ENCODE peak calls at places on chromosomes 11 and 22, in ten cellular contexts. F, P, C, V, R, I, E, A, Q and X are unnamed samples.

GRCh38 chr22:29071261-29072045 is 1.4 kb upstream of the KREMEN1 start:
- DNase-seq in F (no peak), A (peak), R (no peak), Q (no peak), C (no peak), E (peak), V (peak), P (no peak), I (peak), X (no peak)

GRCh38 chr11:75507571-75507970 is 18.2 kb downstream of the GDPD5 start:
- DNase-seq in P (no peak), I (no peak), V (no peak), Q (no peak), F (no peak), A (no peak), E (no peak), R (no peak), C (no peak), X (no peak)

GRCh38 chr11:102974552-102975280 is 19.2 kb upstream of the MMP13 start:
- DNase-seq in R (peak), I (no peak), C (no peak), A (no peak), V (no peak), E (no peak), P (peak), Q (peak), F (no peak), X (peak)

GRCh38 chr11:94928146-94928995 is 45.0 kb downstream of the CWC15 start:
- DNase-seq in I (no peak), A (no peak), P (no peak), F (no peak), Q (no peak), C (no peak), V (no peak), R (peak), E (no peak), X (peak)

GRCh38 chr11:87421422-87421821 is 383.7 kb downstream of the TMEM135 start:
- DNase-seq in P (no peak), E (no peak), A (no peak), R (peak), V (peak), I (peak), Q (peak), F (peak), C (no peak), X (peak)

GRCh38 chr22:49241174-49241851 is 586.4 kb downstream of the BRD1 start:
- DNase-seq in V (no peak), C (no peak), P (no peak), R (no peak), A (no peak), F (no peak), I (no peak), E (peak), Q (no peak), X (no peak)

GRCh38 chr11:113242767-113243397 is 71.5 kb upstream of the TTC12 start:
- DNase-seq in Q (no peak), V (peak), E (no peak), I (peak), A (no peak), F (no peak), R (peak), P (no peak), C (no peak), X (peak)

GRCh38 chr11:6855971-6856542 is 6.8 kb upstream of the OR10A2 start:
- DNase-seq in A (no peak), P (no peak), C (no peak), Q (no peak), E (no peak), I (no peak), F (no peak), R (peak), V (no peak), X (peak)

GRCh38 chr11:36425593-36426206 is 84.4 kb downstream of the TRAF6 start:
- DNase-seq in P (no peak), I (no peak), F (no peak), C (no peak), Q (no peak), E (no peak), R (no peak), A (no peak), V (no peak), X (peak)

GRCh38 chr11:122340607-122341006 is 224.6 kb upstream of the BLID start:
- DNase-seq in F (no peak), P (no peak), C (no peak), A (no peak), Q (no peak), R (no peak), E (no peak), V (no peak), I (no peak), X (no peak)
- H3K4me3 ChIP-seq in F (no peak), P (no peak), C (no peak), A (no peak), Q (no peak), R (no peak), E (no peak), V (no peak), I (no peak), X (no peak)

GRCh38 chr11:66288138-66288865 is 641 bp downstream of the YIF1A start:
- DNase-seq in C (peak), V (no peak), R (no peak), P (no peak), A (no peak), E (no peak), Q (no peak), I (peak), F (no peak), X (no peak)

GRCh38 chr11:66287256-66288137 is 1.4 kb downstream of the YIF1A start:
- DNase-seq in Q (no peak), A (no peak), E (no peak), I (no peak), C (no peak), R (no peak), V (no peak), P (no peak), F (no peak), X (no peak)

GRCh38 chr11:66289548-66290331 is 797 bp upstream of the YIF1A start:
- DNase-seq in F (no peak), Q (peak), E (peak), R (no peak), C (peak), V (peak), P (no peak), I (peak), A (peak), X (no peak)

GRCh38 chr11:66290332-66290629 is 1.3 kb upstream of the YIF1A start:
- DNase-seq in Q (no peak), R (no peak), I (no peak), C (no peak), P (no peak), E (no peak), A (no peak), F (no peak), V (no peak), X (no peak)

GRCh38 chr11:66288866-66289547 is at the start of gene YIF1A:
- DNase-seq in V (peak), F (peak), P (peak), E (peak), I (peak), R (peak), C (peak), Q (peak), A (peak), X (peak)
- TF ChIP-seq CTCF in V (no peak), F (no peak), P (no peak), E (no peak), I (no peak), R (no peak), C (peak), Q (no peak), A (peak), X (no peak)

GRCh38 chr11:121464352-121464946 is 11.7 kb upstream of the SORL1-AS1 start:
- DNase-seq in C (peak), R (peak), Q (peak), P (peak), F (peak), A (no peak), E (peak), V (peak), I (no peak), X (peak)

GRCh38 chr11:121467965-121468364 is 15.2 kb upstream of the SORL1-AS1 start:
- DNase-seq in F (no peak), I (no peak), V (peak), C (no peak), R (no peak), Q (no peak), P (no peak), E (no peak), A (no peak), X (no peak)

GRCh38 chr11:121463689-121464335 is 11.0 kb upstream of the SORL1-AS1 start:
- DNase-seq in Q (no peak), R (no peak), I (no peak), C (no peak), E (no peak), A (no peak), V (no peak), P (no peak), F (no peak), X (no peak)

GRCh38 chr11:121465709-121466062 is 12.9 kb upstream of the SORL1-AS1 start:
- DNase-seq in R (no peak), C (no peak), A (no peak), P (no peak), E (no peak), I (no peak), F (no peak), V (no peak), Q (no peak), X (no peak)

GRCh38 chr11:121466063-121466794 is 13.5 kb upstream of the SORL1-AS1 start:
- DNase-seq in Q (peak), C (peak), I (peak), E (peak), R (peak), A (peak), V (peak), P (peak), F (peak), X (peak)
- H3K4me3 ChIP-seq in Q (no peak), C (peak), I (peak), E (no peak), R (no peak), A (no peak), V (peak), P (no peak), F (peak), X (no peak)

DNA sequence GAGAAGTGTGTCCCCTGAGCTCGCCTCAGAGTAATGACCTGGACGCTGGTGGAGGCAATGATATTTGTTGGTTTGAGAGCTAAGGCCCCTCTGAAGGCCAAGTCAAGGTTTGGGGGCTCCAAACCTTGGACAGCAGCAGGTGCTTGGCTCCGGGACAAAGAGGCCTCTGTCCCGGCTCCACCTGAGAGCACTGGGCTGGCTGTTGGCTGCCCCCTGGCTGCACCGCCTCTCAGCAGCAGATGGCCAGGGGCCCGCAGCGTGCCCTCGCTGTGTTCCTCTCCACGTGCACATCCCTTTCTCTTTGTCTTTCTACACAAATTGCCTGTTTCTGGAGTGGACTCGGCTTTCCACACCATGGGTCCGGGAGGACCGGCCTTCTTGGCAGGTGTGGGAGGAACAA is 301.3 kb downstream of the NTM start:
- DNase-seq in R (no peak), Q (no peak), V (no peak), E (no peak), P (no peak), F (no peak), C (no peak), A (no peak), I (peak), X (no peak)
- TF ChIP-seq CTCF in R (no peak), Q (no peak), V (no peak), E (no peak), P (no peak), F (no peak), C (peak), A (no peak), I (peak), X (no peak)

GRCh38 chr11:116930177-116930576 is 92.8 kb upstream of the APOA1 start:
- DNase-seq in C (no peak), A (no peak), Q (no peak), R (no peak), P (no peak), F (no peak), V (peak), I (peak), E (no peak), X (peak)
- H3K4me3 ChIP-seq in C (peak), A (peak), Q (no peak), R (peak), P (no peak), F (no peak), V (no peak), I (no peak), E (no peak), X (no peak)

DNA sequence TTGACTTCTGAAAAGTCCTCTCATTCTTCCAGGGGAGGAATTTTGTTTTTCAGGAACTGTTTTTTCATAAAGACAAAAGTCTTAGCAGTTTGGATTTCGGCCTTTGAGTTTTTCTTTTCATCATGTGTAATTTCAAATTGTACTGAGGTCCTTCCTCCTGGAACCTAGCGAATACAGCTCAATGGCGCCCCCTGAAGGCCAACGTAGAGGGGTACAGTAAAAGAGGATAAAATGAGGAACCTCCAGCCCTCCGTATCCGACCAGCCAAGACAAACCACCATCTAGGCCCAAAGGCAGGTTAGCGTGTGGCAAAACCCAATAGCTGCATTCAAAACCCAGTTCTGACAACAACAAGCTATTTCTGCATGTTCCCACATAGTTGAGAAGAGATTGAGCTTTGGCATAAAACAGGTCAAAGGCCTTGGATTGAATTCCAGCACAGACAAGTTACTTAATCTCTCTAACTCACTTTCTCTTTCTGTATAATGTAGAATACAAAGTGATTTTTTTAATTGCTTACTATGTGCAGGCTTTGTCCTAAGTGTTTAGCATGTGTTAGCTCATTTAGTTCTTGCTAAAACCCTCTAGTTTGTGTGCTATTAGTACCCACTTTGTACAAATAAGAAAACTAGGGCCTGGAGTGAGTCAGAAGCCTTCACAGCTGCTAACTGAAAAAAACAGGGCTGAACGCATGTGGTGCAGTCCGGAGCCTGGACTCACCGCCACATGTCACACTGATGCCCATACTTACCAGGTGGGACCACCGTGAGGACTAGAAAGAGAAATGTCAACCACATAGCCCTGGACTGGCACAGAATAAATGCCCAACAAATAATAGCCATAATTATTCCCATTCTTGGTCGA is 43.2 kb upstream of the ETS1 start:
- DNase-seq in V (peak), P (no peak), Q (peak), E (peak), R (peak), I (peak), C (peak), F (peak), A (peak), X (peak)
- TF ChIP-seq CTCF in V (peak), P (peak), Q (peak), E (peak), R (peak), I (peak), C (peak), F (peak), A (peak), X (peak)

DNA sequence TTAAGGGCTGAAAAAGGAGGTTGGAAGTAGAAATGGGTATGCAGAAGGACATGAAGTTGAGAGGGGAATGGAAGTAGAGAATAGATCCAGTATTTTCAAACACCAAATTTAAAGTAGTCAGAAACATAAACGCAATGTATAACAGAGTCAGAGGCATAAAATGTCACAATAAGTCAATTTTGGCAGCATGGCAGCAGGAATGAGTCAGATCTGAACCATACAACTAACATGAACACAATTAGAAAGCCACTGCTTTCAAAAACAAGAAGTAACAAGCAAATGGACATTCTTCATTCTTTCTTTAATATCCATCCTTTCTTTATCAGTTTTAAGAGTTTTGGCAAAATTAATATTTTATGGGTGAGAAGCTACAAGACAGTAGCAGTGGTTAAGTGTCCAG is 2.5 kb downstream of the CHORDC1 start:
- DNase-seq in I (no peak), V (peak), P (no peak), R (peak), F (no peak), A (no peak), Q (peak), E (no peak), C (no peak), X (peak)
- H3K4me3 ChIP-seq in I (peak), V (peak), P (no peak), R (no peak), F (no peak), A (no peak), Q (no peak), E (no peak), C (no peak), X (no peak)

GRCh38 chr22:42630211-42630610 is 10.2 kb downstream of the ATP5MGL start:
- DNase-seq in A (no peak), Q (no peak), R (no peak), C (no peak), P (no peak), E (no peak), I (no peak), F (no peak), V (no peak), X (no peak)

GRCh38 chr22:42633013-42633412 is 7.4 kb downstream of the ATP5MGL start:
- DNase-seq in C (no peak), Q (no peak), E (no peak), A (no peak), F (no peak), V (no peak), R (no peak), I (no peak), P (no peak), X (no peak)

GRCh38 chr22:42635531-42635930 is 4.9 kb downstream of the ATP5MGL start:
- DNase-seq in F (peak), P (peak), E (peak), R (peak), C (peak), A (no peak), I (no peak), V (no peak), Q (peak), X (peak)

GRCh38 chr22:42630901-42631602 is 9.3 kb downstream of the ATP5MGL start:
- DNase-seq in C (no peak), I (no peak), E (no peak), A (no peak), V (no peak), Q (peak), P (no peak), F (no peak), R (no peak), X (no peak)

DNA sequence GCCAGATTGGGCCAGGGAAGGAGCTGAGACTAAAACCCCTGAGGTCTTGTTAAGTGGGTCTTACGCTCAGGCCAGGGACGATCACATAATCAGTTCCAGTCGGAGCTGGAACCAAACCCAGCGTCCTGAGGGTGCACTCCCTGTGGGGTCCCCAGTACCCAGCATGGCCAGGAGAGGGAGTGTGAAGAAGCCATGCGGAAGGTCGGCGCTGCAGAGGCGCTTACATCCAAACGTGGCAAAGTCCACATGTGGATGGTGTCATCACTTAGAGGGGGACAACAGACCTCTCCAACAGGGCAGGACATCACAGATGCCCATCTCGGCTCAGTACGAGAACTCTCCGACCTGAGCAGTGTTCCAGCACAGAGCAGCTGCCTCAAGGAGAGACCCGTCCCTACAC is 8.3 kb downstream of the ATP5MGL start:
- DNase-seq in V (no peak), F (no peak), E (no peak), C (no peak), I (peak), R (no peak), Q (no peak), A (no peak), P (no peak), X (no peak)
- TF ChIP-seq CTCF in V (peak), F (no peak), E (no peak), C (peak), I (peak), R (peak), Q (no peak), A (peak), P (peak), X (peak)

GRCh38 chr22:38923463-38924196 is 33.8 kb upstream of the APOBEC3A start:
- DNase-seq in V (no peak), Q (peak), E (peak), I (peak), F (peak), P (peak), C (peak), R (peak), A (peak), X (peak)
- H3K4me3 ChIP-seq in V (no peak), Q (no peak), E (no peak), I (no peak), F (peak), P (peak), C (peak), R (peak), A (peak), X (peak)

GRCh38 chr11:129145276-129145675 is 46.8 kb downstream of the ARHGAP32 start:
- DNase-seq in Q (no peak), C (no peak), R (no peak), I (no peak), P (no peak), V (no peak), A (no peak), F (no peak), E (no peak), X (no peak)

GRCh38 chr11:129146196-129146595 is 45.9 kb downstream of the ARHGAP32 start:
- DNase-seq in P (no peak), F (no peak), R (no peak), A (no peak), Q (no peak), E (no peak), I (no peak), V (no peak), C (no peak), X (no peak)

GRCh38 chr11:129143335-129143734 is 48.8 kb downstream of the ARHGAP32 start:
- DNase-seq in V (no peak), I (no peak), C (peak), P (peak), F (peak), Q (peak), E (peak), A (peak), R (peak), X (peak)

GRCh38 chr11:129144256-129144655 is 47.9 kb downstream of the ARHGAP32 start:
- DNase-seq in Q (no peak), A (no peak), I (no peak), F (no peak), E (no peak), C (no peak), V (no peak), R (no peak), P (no peak), X (no peak)

DNA sequence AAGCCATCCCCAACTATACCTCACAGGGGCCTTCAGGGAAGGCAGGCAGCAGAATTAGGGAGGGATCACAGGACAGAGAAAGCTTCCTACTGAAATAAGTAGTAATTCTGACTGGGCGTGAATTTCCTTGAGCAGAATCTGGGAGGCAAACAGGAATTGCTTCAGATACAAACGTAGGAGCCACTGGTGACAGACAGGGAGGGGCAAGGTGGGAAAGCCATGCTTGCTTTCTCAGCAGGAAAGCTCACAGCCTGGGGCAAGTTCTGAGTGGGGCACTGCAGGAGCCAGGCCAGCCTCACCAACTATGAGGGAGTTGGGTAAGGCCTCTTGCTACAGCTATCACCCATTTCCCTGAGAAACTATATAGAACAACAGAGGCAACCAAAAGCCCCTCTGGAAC is 43.6 kb downstream of the ARHGAP32 start:
- DNase-seq in I (no peak), Q (no peak), C (no peak), V (no peak), R (no peak), E (no peak), F (no peak), P (no peak), A (no peak), X (no peak)
- TF ChIP-seq CTCF in I (no peak), Q (no peak), C (no peak), V (no peak), R (no peak), E (no peak), F (no peak), P (no peak), A (no peak), X (no peak)